ENCODE peak calls at places on chromosomes 4 and X, in ten cellular contexts. One of them, this sample, is unnamed.

GRCh38 chr4:173005912-173006633 is 162.5 kb upstream of the GALNT7 start:
- DNase-seq in A549: no peak
- DNase-seq in IMR-90: no peak
- DNase-seq in sigmoid colon: no peak
- DNase-seq in tibial nerve: no peak
- DNase-seq in esophagus muscularis mucosa: no peak
- DNase-seq in Peyer's patch: no peak
- DNase-seq in heart left ventricle: no peak
- DNase-seq in body of pancreas: no peak
- DNase-seq in ovary: no peak
- DNase-seq in this sample: no peak

GRCh38 chr4:184616633-184617471 is 32.4 kb downstream of the CASP3 start:
- DNase-seq in A549: no peak
- DNase-seq in IMR-90: no peak
- DNase-seq in sigmoid colon: no peak
- DNase-seq in tibial nerve: no peak
- DNase-seq in esophagus muscularis mucosa: no peak
- DNase-seq in Peyer's patch: no peak
- DNase-seq in heart left ventricle: no peak
- DNase-seq in body of pancreas: no peak
- DNase-seq in ovary: no peak
- DNase-seq in this sample: no peak

GRCh38 chrX:8849945-8850344 is 48.8 kb upstream of the FAM9A start:
- DNase-seq in A549: peak
- DNase-seq in IMR-90: no peak
- DNase-seq in sigmoid colon: no peak
- DNase-seq in tibial nerve: no peak
- DNase-seq in esophagus muscularis mucosa: no peak
- DNase-seq in Peyer's patch: no peak
- DNase-seq in heart left ventricle: no peak
- DNase-seq in body of pancreas: no peak
- DNase-seq in ovary: no peak
- DNase-seq in this sample: no peak

GRCh38 chrX:93468075-93468474 is 205.3 kb downstream of the NAP1L3 start:
- DNase-seq in A549: no peak
- DNase-seq in IMR-90: no peak
- DNase-seq in sigmoid colon: no peak
- DNase-seq in tibial nerve: no peak
- DNase-seq in esophagus muscularis mucosa: no peak
- DNase-seq in Peyer's patch: no peak
- DNase-seq in heart left ventricle: no peak
- DNase-seq in body of pancreas: no peak
- DNase-seq in ovary: no peak
- DNase-seq in this sample: peak

GRCh38 chr4:184282895-184283654 is 65.4 kb upstream of the ENPP6 start:
- DNase-seq in A549: no peak
- DNase-seq in IMR-90: no peak
- DNase-seq in sigmoid colon: no peak
- DNase-seq in tibial nerve: peak
- DNase-seq in esophagus muscularis mucosa: peak
- DNase-seq in Peyer's patch: no peak
- DNase-seq in heart left ventricle: no peak
- DNase-seq in body of pancreas: no peak
- DNase-seq in ovary: no peak
- DNase-seq in this sample: no peak

GRCh38 chr4:38313999-38314561 is 349.9 kb upstream of the KLF3 start:
- DNase-seq in A549: peak
- DNase-seq in IMR-90: peak
- DNase-seq in sigmoid colon: no peak
- DNase-seq in tibial nerve: no peak
- DNase-seq in esophagus muscularis mucosa: no peak
- DNase-seq in Peyer's patch: peak
- DNase-seq in heart left ventricle: no peak
- DNase-seq in body of pancreas: no peak
- DNase-seq in ovary: no peak
- DNase-seq in this sample: no peak

GRCh38 chr4:110618091-110619000 is 4.5 kb downstream of the PITX2 start:
- DNase-seq in A549: no peak
- DNase-seq in IMR-90: no peak
- DNase-seq in sigmoid colon: no peak
- DNase-seq in tibial nerve: no peak
- DNase-seq in esophagus muscularis mucosa: no peak
- DNase-seq in Peyer's patch: peak
- DNase-seq in heart left ventricle: no peak
- DNase-seq in body of pancreas: no peak
- DNase-seq in ovary: no peak
- DNase-seq in this sample: no peak

GRCh38 chr4:6152879-6153705 is 47.3 kb downstream of the JAKMIP1 start:
- DNase-seq in A549: no peak
- DNase-seq in IMR-90: no peak
- DNase-seq in sigmoid colon: no peak
- DNase-seq in tibial nerve: no peak
- DNase-seq in esophagus muscularis mucosa: no peak
- DNase-seq in Peyer's patch: no peak
- DNase-seq in heart left ventricle: no peak
- DNase-seq in body of pancreas: no peak
- DNase-seq in ovary: no peak
- DNase-seq in this sample: no peak

GRCh38 chr4:100797356-100797755 is 279.5 kb upstream of the EMCN start:
- DNase-seq in A549: no peak
- DNase-seq in IMR-90: no peak
- DNase-seq in sigmoid colon: no peak
- DNase-seq in tibial nerve: no peak
- DNase-seq in esophagus muscularis mucosa: no peak
- DNase-seq in Peyer's patch: no peak
- DNase-seq in heart left ventricle: no peak
- DNase-seq in body of pancreas: no peak
- DNase-seq in ovary: no peak
- DNase-seq in this sample: no peak

GRCh38 chrX:103157511-103158316 is 57.2 kb upstream of the BEX4 start:
- DNase-seq in A549: peak
- DNase-seq in IMR-90: peak
- DNase-seq in sigmoid colon: no peak
- DNase-seq in tibial nerve: peak
- DNase-seq in esophagus muscularis mucosa: no peak
- DNase-seq in Peyer's patch: no peak
- DNase-seq in heart left ventricle: no peak
- DNase-seq in body of pancreas: peak
- DNase-seq in ovary: no peak
- DNase-seq in this sample: no peak

GRCh38 chr4:106914223-106914622 is 121.9 kb downstream of the DKK2 start:
- DNase-seq in A549: no peak
- DNase-seq in IMR-90: no peak
- DNase-seq in sigmoid colon: no peak
- DNase-seq in tibial nerve: no peak
- DNase-seq in esophagus muscularis mucosa: no peak
- DNase-seq in Peyer's patch: no peak
- DNase-seq in heart left ventricle: no peak
- DNase-seq in body of pancreas: no peak
- DNase-seq in ovary: peak
- DNase-seq in this sample: no peak

GRCh38 chr4:58734030-58734673 is 1624.0 kb upstream of the IGFBP7 start:
- DNase-seq in A549: peak
- DNase-seq in IMR-90: peak
- DNase-seq in sigmoid colon: no peak
- DNase-seq in tibial nerve: no peak
- DNase-seq in esophagus muscularis mucosa: no peak
- DNase-seq in Peyer's patch: no peak
- DNase-seq in heart left ventricle: no peak
- DNase-seq in body of pancreas: no peak
- DNase-seq in ovary: no peak
- DNase-seq in this sample: no peak

GRCh38 chr4:69689530-69690111 is 36.6 kb upstream of the UGT2A1 start:
- DNase-seq in A549: peak
- DNase-seq in IMR-90: peak
- DNase-seq in sigmoid colon: no peak
- DNase-seq in tibial nerve: peak
- DNase-seq in esophagus muscularis mucosa: no peak
- DNase-seq in Peyer's patch: no peak
- DNase-seq in heart left ventricle: no peak
- DNase-seq in body of pancreas: no peak
- DNase-seq in ovary: no peak
- DNase-seq in this sample: no peak

DNA sequence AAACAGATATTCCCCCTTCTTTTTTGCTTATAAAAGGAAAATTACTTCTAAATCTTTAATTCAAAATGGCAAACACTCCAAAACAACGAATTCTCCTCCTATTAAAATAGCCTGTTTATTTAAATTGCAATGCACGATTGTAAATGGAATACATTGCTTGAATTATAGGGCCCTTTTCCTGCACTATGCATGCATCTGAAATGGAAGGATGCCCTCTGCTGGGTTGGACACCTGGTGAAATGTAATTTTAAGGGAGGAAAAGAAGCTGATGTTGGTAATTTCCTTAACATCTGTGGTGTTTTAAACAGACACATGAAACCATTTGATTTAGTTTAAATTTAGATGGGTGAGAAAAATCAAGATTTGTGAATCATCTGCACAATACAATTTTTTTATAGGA is 72.8 kb downstream of the GRXCR1 start:
- DNase-seq in A549: no peak
- DNase-seq in IMR-90: no peak
- DNase-seq in sigmoid colon: no peak
- DNase-seq in tibial nerve: no peak
- DNase-seq in esophagus muscularis mucosa: no peak
- DNase-seq in Peyer's patch: no peak
- DNase-seq in heart left ventricle: no peak
- DNase-seq in body of pancreas: no peak
- DNase-seq in ovary: no peak
- DNase-seq in this sample: no peak
- TF ChIP-seq CTCF in A549: no peak
- TF ChIP-seq CTCF in IMR-90: no peak
- TF ChIP-seq CTCF in sigmoid colon: peak
- TF ChIP-seq CTCF in tibial nerve: no peak
- TF ChIP-seq CTCF in esophagus muscularis mucosa: no peak
- TF ChIP-seq CTCF in Peyer's patch: no peak
- TF ChIP-seq CTCF in heart left ventricle: no peak
- TF ChIP-seq CTCF in body of pancreas: no peak
- TF ChIP-seq CTCF in ovary: no peak
- TF ChIP-seq CTCF in this sample: no peak

GRCh38 chr4:148044889-148045352 is 313.0 kb downstream of the ARHGAP10 start:
- DNase-seq in A549: peak
- DNase-seq in IMR-90: no peak
- DNase-seq in sigmoid colon: no peak
- DNase-seq in tibial nerve: no peak
- DNase-seq in esophagus muscularis mucosa: no peak
- DNase-seq in Peyer's patch: no peak
- DNase-seq in heart left ventricle: no peak
- DNase-seq in body of pancreas: no peak
- DNase-seq in ovary: no peak
- DNase-seq in this sample: no peak
- H3K27ac ChIP-seq in A549: no peak
- H3K27ac ChIP-seq in IMR-90: no peak
- H3K27ac ChIP-seq in sigmoid colon: peak
- H3K27ac ChIP-seq in tibial nerve: no peak
- H3K27ac ChIP-seq in esophagus muscularis mucosa: no peak
- H3K27ac ChIP-seq in Peyer's patch: no peak
- H3K27ac ChIP-seq in heart left ventricle: peak
- H3K27ac ChIP-seq in body of pancreas: no peak
- H3K27ac ChIP-seq in ovary: no peak
- H3K27ac ChIP-seq in this sample: no peak

GRCh38 chrX:47838361-47838760 is 1.7 kb downstream of the ZNF81 start:
- DNase-seq in A549: no peak
- DNase-seq in IMR-90: no peak
- DNase-seq in sigmoid colon: no peak
- DNase-seq in tibial nerve: no peak
- DNase-seq in esophagus muscularis mucosa: no peak
- DNase-seq in Peyer's patch: no peak
- DNase-seq in heart left ventricle: no peak
- DNase-seq in body of pancreas: no peak
- DNase-seq in ovary: no peak
- DNase-seq in this sample: no peak

GRCh38 chrX:47840106-47840505 is 3.4 kb downstream of the ZNF81 start:
- DNase-seq in A549: no peak
- DNase-seq in IMR-90: no peak
- DNase-seq in sigmoid colon: no peak
- DNase-seq in tibial nerve: no peak
- DNase-seq in esophagus muscularis mucosa: no peak
- DNase-seq in Peyer's patch: no peak
- DNase-seq in heart left ventricle: no peak
- DNase-seq in body of pancreas: no peak
- DNase-seq in ovary: no peak
- DNase-seq in this sample: no peak

GRCh38 chrX:47831788-47832187 is 4.9 kb upstream of the ZNF81 start:
- DNase-seq in A549: peak
- DNase-seq in IMR-90: peak
- DNase-seq in sigmoid colon: no peak
- DNase-seq in tibial nerve: peak
- DNase-seq in esophagus muscularis mucosa: no peak
- DNase-seq in Peyer's patch: peak
- DNase-seq in heart left ventricle: peak
- DNase-seq in body of pancreas: peak
- DNase-seq in ovary: no peak
- DNase-seq in this sample: peak

DNA sequence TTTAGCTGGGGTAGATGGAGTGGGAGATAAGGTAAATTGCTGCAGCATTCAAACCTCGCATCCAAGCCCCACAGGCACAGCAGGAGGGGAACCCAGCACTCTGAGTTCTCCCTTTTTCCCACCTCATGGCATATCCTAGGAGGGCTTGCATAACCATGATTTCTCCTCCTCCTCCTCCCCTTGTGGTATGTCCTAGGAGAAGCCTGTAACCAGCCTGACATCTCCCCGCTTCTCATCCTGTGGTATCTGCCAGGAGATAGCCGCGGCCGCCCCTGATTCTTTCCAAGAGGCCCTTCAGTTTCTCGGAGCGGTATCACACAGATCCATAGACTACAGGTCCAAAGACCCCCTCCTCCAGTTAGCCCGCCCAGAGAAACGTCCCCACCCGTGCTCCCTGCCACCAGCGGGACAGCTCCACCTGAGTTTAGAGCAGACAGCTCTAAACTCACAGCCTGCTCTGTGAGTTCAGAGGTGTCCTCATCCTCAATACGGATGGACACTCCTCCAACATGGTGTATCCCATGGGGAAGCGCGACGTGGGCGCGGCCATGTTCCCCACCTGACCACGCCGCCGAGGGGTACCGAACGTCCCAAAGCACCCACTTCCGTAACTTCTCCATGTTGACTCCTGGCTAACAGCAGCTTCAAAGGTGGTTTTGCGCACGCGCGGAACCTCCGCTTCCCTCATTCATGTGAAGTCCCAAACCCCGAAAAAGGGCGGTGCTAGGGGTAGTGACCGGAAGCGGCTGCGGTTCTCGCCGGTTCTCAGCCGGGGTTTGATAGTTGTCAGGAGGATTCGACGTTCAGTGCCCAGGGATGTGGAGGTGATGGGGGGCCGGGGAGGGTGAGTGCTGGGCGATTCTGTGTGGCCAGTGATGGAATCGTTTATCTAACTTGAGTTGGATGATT is at the start of gene ZNF81:
- DNase-seq in A549: peak
- DNase-seq in IMR-90: peak
- DNase-seq in sigmoid colon: peak
- DNase-seq in tibial nerve: peak
- DNase-seq in esophagus muscularis mucosa: peak
- DNase-seq in Peyer's patch: peak
- DNase-seq in heart left ventricle: peak
- DNase-seq in body of pancreas: peak
- DNase-seq in ovary: peak
- DNase-seq in this sample: peak
- TF ChIP-seq POLR2A in A549: peak
- TF ChIP-seq POLR2A in IMR-90: peak
- TF ChIP-seq POLR2A in sigmoid colon: no peak
- TF ChIP-seq POLR2A in tibial nerve: peak
- TF ChIP-seq POLR2A in esophagus muscularis mucosa: no peak
- TF ChIP-seq POLR2A in Peyer's patch: peak
- TF ChIP-seq POLR2A in heart left ventricle: peak
- TF ChIP-seq POLR2A in body of pancreas: peak
- TF ChIP-seq POLR2A in ovary: no peak
- TF ChIP-seq POLR2A in this sample: no peak

GRCh38 chr4:149065753-149066152 is 623.5 kb upstream of the NR3C2 start:
- DNase-seq in A549: no peak
- DNase-seq in IMR-90: no peak
- DNase-seq in sigmoid colon: no peak
- DNase-seq in tibial nerve: no peak
- DNase-seq in esophagus muscularis mucosa: no peak
- DNase-seq in Peyer's patch: no peak
- DNase-seq in heart left ventricle: no peak
- DNase-seq in body of pancreas: no peak
- DNase-seq in ovary: no peak
- DNase-seq in this sample: no peak
- TF ChIP-seq CTCF in A549: no peak
- TF ChIP-seq CTCF in IMR-90: no peak
- TF ChIP-seq CTCF in sigmoid colon: no peak
- TF ChIP-seq CTCF in tibial nerve: no peak
- TF ChIP-seq CTCF in esophagus muscularis mucosa: no peak
- TF ChIP-seq CTCF in Peyer's patch: no peak
- TF ChIP-seq CTCF in heart left ventricle: no peak
- TF ChIP-seq CTCF in body of pancreas: no peak
- TF ChIP-seq CTCF in ovary: no peak
- TF ChIP-seq CTCF in this sample: no peak

This sample was measured in spleen.